ENCODE peak calls at places on chromosomes 6 and 20, in five cellular contexts. X is CD8-positive, alpha-beta T cell; L is endodermal cell; S is ascending aorta; Q is IMR-90. N is an unnamed sample. For H3K36me3 and H3K4me1, the result is how much of the 10 kb centered on the place peaks cover.

GRCh38 chr20:10239954-10240353 is 21.3 kb downstream of the SNAP25 start:
- DNase-seq in Q (peak), S (no peak), L (no peak), X (no peak), N (peak)

GRCh38 chr20:34475979-34476736 is 40.1 kb upstream of the DYNLRB1 start:
- DNase-seq in X (peak), Q (peak), L (peak), S (no peak), N (peak)

GRCh38 chr20:52242237-52243230 is 51.0 kb upstream of the ZFP64 start:
- DNase-seq in Q (peak), X (no peak), L (no peak), S (no peak), N (no peak)

GRCh38 chr20:6057139-6057538 is 3.3 kb upstream of the LRRN4 start:
- DNase-seq in S (no peak), L (peak), Q (no peak), X (no peak), N (no peak)

GRCh38 chr6:113842165-113842564 is 15.0 kb upstream of the MARCKS start:
- DNase-seq in X (no peak), Q (peak), S (no peak), L (no peak), N (no peak)

GRCh38 chr6:63643862-63644261 is 8.3 kb downstream of the PHF3 start:
- DNase-seq in Q (peak), L (no peak), X (no peak), S (no peak), N (no peak)

GRCh38 chr6:132357120-132357519 is 44.2 kb downstream of the MOXD1 start:
- DNase-seq in X (no peak), S (no peak), Q (peak), L (no peak), N (no peak)

GRCh38 chr6:109242029-109242428 is 140.2 kb downstream of the CD164 start:
- DNase-seq in X (no peak), L (no peak), S (no peak), Q (no peak), N (no peak)

GRCh38 chr6:44203955-44204354 is 12.8 kb upstream of the MYMX start:
- DNase-seq in S (no peak), Q (no peak), X (no peak), L (no peak), N (no peak)

GRCh38 chr6:148455225-148455624 is 112.6 kb downstream of the SASH1 start:
- DNase-seq in L (peak), X (no peak), Q (peak), S (no peak), N (no peak)

GRCh38 chr6:117441824-117442264 is 16.1 kb upstream of the ROS1 start:
- DNase-seq in L (no peak), S (no peak), X (no peak), Q (peak), N (no peak)

GRCh38 chr6:126724821-126725220 is 384.9 kb downstream of the CENPW start:
- DNase-seq in Q (no peak), S (no peak), X (no peak), L (no peak), N (no peak)

GRCh38 chr6:6678185-6678671 is 89.7 kb downstream of the LY86 start:
- DNase-seq in Q (peak), L (peak), X (no peak), S (no peak), N (no peak)

GRCh38 chr20:10984294-10984693 is 310.5 kb upstream of the JAG1 start:
- DNase-seq in L (no peak), Q (no peak), S (no peak), X (no peak), N (no peak)

GRCh38 chr6:43504756-43505593 is 5.2 kb downstream of the LRRC73 start:
- DNase-seq in L (no peak), Q (no peak), X (no peak), S (no peak), N (no peak)

GRCh38 chr6:146981981-146982380 is 222.2 kb upstream of the STXBP5 start:
- DNase-seq in L (no peak), X (no peak), S (no peak), Q (no peak), N (no peak)

GRCh38 chr6:73898599-73898998 is 202.6 kb downstream of the CD109 start:
- DNase-seq in Q (no peak), S (no peak), X (no peak), L (no peak), N (no peak)

GRCh38 chr6:55433446-55434130 is 106.3 kb downstream of the GFRAL start:
- DNase-seq in L (no peak), X (no peak), Q (peak), S (no peak), N (no peak)

GRCh38 chr6:31750411-31751022 is 10.7 kb downstream of the MSH5 start:
- DNase-seq in L (no peak), S (no peak), X (no peak), Q (peak), N (no peak)

DNA sequence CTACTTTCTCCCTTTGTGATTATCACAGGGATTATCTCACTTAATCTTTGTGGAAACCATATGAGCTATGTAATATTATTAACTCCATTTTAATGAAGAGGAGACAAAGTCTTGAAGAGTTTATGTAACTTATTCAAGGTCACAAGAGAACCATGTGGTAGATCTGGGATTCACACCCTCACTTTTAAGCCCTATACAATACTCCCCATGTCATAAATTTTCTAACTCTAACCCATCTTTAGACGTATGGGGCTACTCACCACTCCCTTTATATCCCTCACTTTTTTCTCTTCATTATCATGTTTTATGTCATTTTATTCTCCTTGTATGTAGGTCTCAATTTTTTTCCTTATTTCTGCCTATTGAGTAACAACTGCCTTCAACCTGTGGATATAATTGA is 126.4 kb upstream of the AHI1 start:
- DNase-seq in Q (no peak), X (no peak), L (no peak), S (no peak), N (no peak)
- H3K36me3 ChIP-seq in Q (under half), X (under half), L (under half), S (under half), N (under half)

GRCh38 chr6:46538800-46539199 is 47.6 kb upstream of the RCAN2 start:
- DNase-seq in S (no peak), Q (no peak), X (no peak), L (no peak), N (no peak)

GRCh38 chr6:46541556-46541955 is 50.3 kb upstream of the RCAN2 start:
- DNase-seq in L (peak), X (no peak), S (no peak), Q (no peak), N (no peak)
- H3K4me1 ChIP-seq in L (under half), X (under half), S (under half), Q (under half), N (under half)

GRCh38 chr20:25285091-25285647 is 37.3 kb downstream of the PYGB start:
- DNase-seq in L (peak), Q (no peak), S (no peak), X (no peak), N (no peak)
- H3K36me3 ChIP-seq in L (half or more), Q (half or more), S (half or more), X (under half), N (under half)

GRCh38 chr6:11616200-11616611 is 78.7 kb downstream of the TMEM170B start:
- DNase-seq in Q (peak), S (no peak), X (no peak), L (no peak), N (no peak)

GRCh38 chr6:11614534-11615213 is 77.1 kb downstream of the TMEM170B start:
- DNase-seq in Q (no peak), X (no peak), L (no peak), S (no peak), N (no peak)

GRCh38 chr6:11613336-11613735 is 75.8 kb downstream of the TMEM170B start:
- DNase-seq in X (no peak), Q (peak), L (no peak), S (no peak), N (no peak)

GRCh38 chr6:11615214-11615602 is 77.7 kb downstream of the TMEM170B start:
- DNase-seq in S (no peak), Q (peak), X (no peak), L (no peak), N (no peak)

GRCh38 chr6:11613858-11614257 is 76.3 kb downstream of the TMEM170B start:
- DNase-seq in X (no peak), L (no peak), Q (peak), S (no peak), N (no peak)
- H3K4me1 ChIP-seq in X (under half), L (under half), Q (under half), S (under half), N (under half)

GRCh38 chr20:17617868-17618672 is 48.2 kb downstream of the DSTN start:
- DNase-seq in X (peak), Q (no peak), L (no peak), S (no peak), N (peak)

GRCh38 chr20:17615645-17616479 is 46.0 kb downstream of the DSTN start:
- DNase-seq in X (no peak), L (peak), Q (no peak), S (no peak), N (no peak)

GRCh38 chr20:17616480-17617211 is 46.8 kb downstream of the DSTN start:
- DNase-seq in L (peak), X (peak), Q (no peak), S (no peak), N (no peak)

GRCh38 chr20:17618673-17619013 is 48.8 kb downstream of the DSTN start:
- DNase-seq in L (peak), S (no peak), Q (no peak), X (no peak), N (no peak)

DNA sequence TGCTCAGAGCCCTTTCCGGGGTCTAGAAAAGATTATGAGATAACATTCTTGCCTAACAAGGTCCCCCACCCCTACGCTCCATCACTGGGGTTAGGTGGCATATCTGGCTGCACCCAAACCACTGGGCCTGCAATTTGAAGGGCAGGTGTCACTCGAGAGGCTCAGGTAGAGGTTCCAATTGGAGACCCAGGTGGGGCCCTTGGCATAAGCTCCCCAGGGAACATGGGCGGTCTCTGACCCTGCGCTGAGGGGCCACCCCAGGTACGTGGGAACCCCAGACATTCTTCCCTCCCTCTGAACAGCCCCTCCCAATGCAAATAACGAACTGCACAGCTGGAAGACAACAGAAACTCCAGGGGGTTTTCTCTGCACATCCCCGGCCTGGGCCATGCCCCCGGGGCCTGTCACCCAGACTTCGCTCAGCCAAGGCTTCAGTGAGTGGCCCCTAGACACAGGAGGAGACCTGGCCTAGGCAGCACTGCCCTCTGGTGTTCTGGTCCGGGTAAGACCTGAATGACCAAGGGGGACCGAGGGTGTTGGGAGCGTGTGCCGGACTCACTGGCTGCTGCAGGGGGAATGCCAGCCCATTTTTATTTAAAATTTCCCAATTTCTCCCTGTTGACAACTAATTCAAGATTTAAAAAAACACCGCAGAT is 47.5 kb downstream of the DSTN start:
- DNase-seq in L (peak), Q (no peak), X (peak), S (no peak), N (peak)
- H3K36me3 ChIP-seq in L (half or more), Q (half or more), X (under half), S (under half), N (under half)